ENCODE peak calls at places on chromosomes 3 and 15, in four cellular contexts. One of them, this sample, is unnamed.

GRCh38 chr3:160830792-160831191 is 74.8 kb downstream of the PPM1L start:
- DNase-seq in progenitor cell of endocrine pancreas: no peak
- DNase-seq in lower lobe of right lung: no peak
- DNase-seq in GM13977: no peak
- DNase-seq in this sample: no peak

GRCh38 chr3:65342084-65342683 is 654.4 kb upstream of the ADAMTS9 start:
- DNase-seq in lower lobe of right lung: peak; percentile 49
- DNase-seq in GM13977: no peak
- DNase-seq in progenitor cell of endocrine pancreas: peak; percentile 32
- DNase-seq in this sample: peak; percentile 44

GRCh38 chr3:141905129-141905528 is 28.7 kb downstream of the ATP1B3 start:
- DNase-seq in GM13977: no peak
- DNase-seq in progenitor cell of endocrine pancreas: no peak
- DNase-seq in lower lobe of right lung: no peak
- DNase-seq in this sample: no peak

GRCh38 chr15:59501531-59502113 is 63.6 kb downstream of the FAM81A start:
- DNase-seq in progenitor cell of endocrine pancreas: peak; percentile 23
- DNase-seq in GM13977: peak; percentile 64
- DNase-seq in lower lobe of right lung: no peak
- DNase-seq in this sample: peak; percentile 70

GRCh38 chr3:10554746-10555145 is 49.4 kb upstream of the ATP2B2 start:
- DNase-seq in GM13977: no peak
- DNase-seq in lower lobe of right lung: no peak
- DNase-seq in progenitor cell of endocrine pancreas: no peak
- DNase-seq in this sample: no peak

GRCh38 chr3:111796566-111796965 is 62.5 kb upstream of the PHLDB2 start:
- DNase-seq in GM13977: no peak
- DNase-seq in lower lobe of right lung: no peak
- DNase-seq in progenitor cell of endocrine pancreas: no peak
- DNase-seq in this sample: no peak

GRCh38 chr3:113746955-113747718 is at the start of gene ATP6V1A:
- DNase-seq in lower lobe of right lung: peak; percentile 81
- DNase-seq in GM13977: peak; percentile 86
- DNase-seq in progenitor cell of endocrine pancreas: peak; percentile 51
- DNase-seq in this sample: peak; percentile 83

GRCh38 chr3:23712656-23713559 is 92.8 kb upstream of the UBE2E1 start:
- DNase-seq in GM13977: no peak
- DNase-seq in lower lobe of right lung: no peak
- DNase-seq in progenitor cell of endocrine pancreas: no peak
- DNase-seq in this sample: no peak

GRCh38 chr3:146092230-146092629 is 68.8 kb downstream of the PLOD2 start:
- DNase-seq in lower lobe of right lung: no peak
- DNase-seq in GM13977: no peak
- DNase-seq in progenitor cell of endocrine pancreas: no peak
- DNase-seq in this sample: no peak

GRCh38 chr3:197368330-197368729 is 69.9 kb upstream of the DLG1 start:
- DNase-seq in progenitor cell of endocrine pancreas: no peak
- DNase-seq in GM13977: peak; percentile 2
- DNase-seq in lower lobe of right lung: no peak
- DNase-seq in this sample: no peak

GRCh38 chr3:182005683-182006082 is 294.0 kb downstream of the SOX2 start:
- DNase-seq in progenitor cell of endocrine pancreas: no peak
- DNase-seq in lower lobe of right lung: no peak
- DNase-seq in GM13977: no peak
- DNase-seq in this sample: no peak

GRCh38 chr15:67359431-67360082 is 105.0 kb downstream of the IQCH start:
- DNase-seq in progenitor cell of endocrine pancreas: no peak
- DNase-seq in GM13977: no peak
- DNase-seq in lower lobe of right lung: no peak
- DNase-seq in this sample: no peak

GRCh38 chr3:171995486-171995885 is 43.9 kb upstream of the FNDC3B start:
- DNase-seq in GM13977: no peak
- DNase-seq in lower lobe of right lung: no peak
- DNase-seq in progenitor cell of endocrine pancreas: no peak
- DNase-seq in this sample: no peak

GRCh38 chr3:67437789-67438188 is 216.6 kb downstream of the SUCLG2 start:
- DNase-seq in lower lobe of right lung: no peak
- DNase-seq in GM13977: no peak
- DNase-seq in progenitor cell of endocrine pancreas: no peak
- DNase-seq in this sample: no peak

GRCh38 chr3:197331131-197331530 is 32.7 kb upstream of the DLG1 start:
- DNase-seq in progenitor cell of endocrine pancreas: no peak
- DNase-seq in lower lobe of right lung: no peak
- DNase-seq in GM13977: no peak
- DNase-seq in this sample: no peak

GRCh38 chr3:117735481-117736101 is 1026.0 kb downstream of the TUSC7 start:
- DNase-seq in GM13977: no peak
- DNase-seq in progenitor cell of endocrine pancreas: no peak
- DNase-seq in lower lobe of right lung: no peak
- DNase-seq in this sample: no peak

GRCh38 chr15:99432271-99433025 is 133.3 kb upstream of the MEF2A start:
- DNase-seq in lower lobe of right lung: no peak
- DNase-seq in progenitor cell of endocrine pancreas: no peak
- DNase-seq in GM13977: no peak
- DNase-seq in this sample: no peak

GRCh38 chr3:65811050-65811766 is 227.5 kb downstream of the MAGI1 start:
- DNase-seq in progenitor cell of endocrine pancreas: no peak
- DNase-seq in GM13977: no peak
- DNase-seq in lower lobe of right lung: no peak
- DNase-seq in this sample: no peak

GRCh38 chr15:39770748-39771689 is 11.6 kb downstream of the FSIP1 start:
- DNase-seq in GM13977: no peak
- DNase-seq in lower lobe of right lung: no peak
- DNase-seq in progenitor cell of endocrine pancreas: no peak
- DNase-seq in this sample: no peak

GRCh38 chr3:99394831-99395733 is 243.3 kb upstream of the COL8A1 start:
- DNase-seq in progenitor cell of endocrine pancreas: no peak
- DNase-seq in lower lobe of right lung: no peak
- DNase-seq in GM13977: no peak
- DNase-seq in this sample: no peak

GRCh38 chr3:113532698-113533533 is 561 bp downstream of the SIDT1 start:
- DNase-seq in GM13977: peak; percentile 49
- DNase-seq in lower lobe of right lung: peak; percentile 50
- DNase-seq in progenitor cell of endocrine pancreas: peak; percentile 14
- DNase-seq in this sample: peak; percentile 41

GRCh38 chr15:33066584-33066983 is 127.9 kb downstream of the FMN1 start:
- DNase-seq in GM13977: no peak
- DNase-seq in progenitor cell of endocrine pancreas: no peak
- DNase-seq in lower lobe of right lung: no peak
- DNase-seq in this sample: no peak

GRCh38 chr3:159928692-159929091 is 59.9 kb upstream of the IL12A start:
- DNase-seq in progenitor cell of endocrine pancreas: no peak
- DNase-seq in GM13977: no peak
- DNase-seq in lower lobe of right lung: no peak
- DNase-seq in this sample: no peak

GRCh38 chr3:149128856-149129255 is 582 bp upstream of the HPS3 start:
- DNase-seq in GM13977: no peak
- DNase-seq in lower lobe of right lung: no peak
- DNase-seq in progenitor cell of endocrine pancreas: no peak
- DNase-seq in this sample: no peak

GRCh38 chr3:193346259-193346658 is 32.3 kb downstream of the ATP13A5 start:
- DNase-seq in progenitor cell of endocrine pancreas: no peak
- DNase-seq in lower lobe of right lung: no peak
- DNase-seq in GM13977: no peak
- DNase-seq in this sample: no peak

GRCh38 chr3:136818851-136819783 is at the start of gene SLC35G2:
- DNase-seq in GM13977: no peak
- DNase-seq in progenitor cell of endocrine pancreas: peak; percentile 45
- DNase-seq in lower lobe of right lung: peak; percentile 58
- DNase-seq in this sample: peak; percentile 53

GRCh38 chr15:50800715-50801114 is 35.2 kb upstream of the SPPL2A start:
- DNase-seq in GM13977: peak; percentile 22
- DNase-seq in progenitor cell of endocrine pancreas: no peak
- DNase-seq in lower lobe of right lung: no peak
- DNase-seq in this sample: peak; percentile 32

DNA sequence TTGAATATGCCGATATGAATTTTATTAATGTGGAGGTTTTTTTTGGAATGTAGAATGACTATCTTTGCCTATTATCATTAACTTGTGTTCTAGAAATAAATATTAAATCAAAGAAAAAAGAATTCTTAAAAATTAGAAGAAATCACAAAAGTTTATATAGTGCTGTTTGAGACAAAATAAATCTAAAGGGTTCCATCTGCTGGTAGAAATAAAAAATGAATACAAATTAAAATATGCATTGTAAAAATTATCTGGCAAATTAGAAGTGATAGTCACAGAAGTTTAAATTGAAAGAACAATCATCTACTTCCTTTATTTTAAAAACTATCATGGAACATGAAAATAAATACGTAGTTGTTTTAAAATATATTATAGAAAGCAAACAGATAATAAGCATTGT is 22.7 kb upstream of the ZBTB20 start:
- DNase-seq in lower lobe of right lung: no peak
- DNase-seq in progenitor cell of endocrine pancreas: no peak
- DNase-seq in GM13977: no peak
- DNase-seq in this sample: no peak
- TF ChIP-seq CTCF in lower lobe of right lung: peak; percentile 24
- TF ChIP-seq CTCF in progenitor cell of endocrine pancreas: peak; percentile 10
- TF ChIP-seq CTCF in GM13977: no peak
- TF ChIP-seq CTCF in this sample: no peak

GRCh38 chr3:84141571-84141970 is 817.2 kb upstream of the CADM2 start:
- DNase-seq in progenitor cell of endocrine pancreas: no peak
- DNase-seq in lower lobe of right lung: no peak
- DNase-seq in GM13977: no peak
- DNase-seq in this sample: no peak

DNA sequence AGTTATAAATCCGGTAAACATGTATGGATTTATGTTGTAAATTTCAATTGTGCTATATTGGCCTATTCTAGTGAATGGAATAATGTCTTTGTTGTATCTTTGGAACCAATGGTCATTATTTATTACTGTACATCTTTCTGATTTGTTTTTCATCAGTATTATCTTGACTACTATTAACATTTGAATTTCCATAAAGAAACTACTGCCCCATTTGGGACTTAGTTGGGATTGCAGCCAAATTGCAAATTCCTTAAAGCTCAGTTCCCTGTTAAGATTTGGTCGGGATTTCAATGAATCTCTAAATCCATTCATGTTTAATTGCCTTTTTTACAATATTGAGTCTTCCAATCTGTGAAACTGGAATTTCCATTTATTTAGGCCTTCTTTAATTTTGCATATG is 822.4 kb upstream of the CADM2 start:
- DNase-seq in lower lobe of right lung: no peak
- DNase-seq in GM13977: no peak
- DNase-seq in progenitor cell of endocrine pancreas: no peak
- DNase-seq in this sample: no peak
- TF ChIP-seq CTCF in lower lobe of right lung: no peak
- TF ChIP-seq CTCF in GM13977: no peak
- TF ChIP-seq CTCF in progenitor cell of endocrine pancreas: peak; percentile 34
- TF ChIP-seq CTCF in this sample: no peak

DNA sequence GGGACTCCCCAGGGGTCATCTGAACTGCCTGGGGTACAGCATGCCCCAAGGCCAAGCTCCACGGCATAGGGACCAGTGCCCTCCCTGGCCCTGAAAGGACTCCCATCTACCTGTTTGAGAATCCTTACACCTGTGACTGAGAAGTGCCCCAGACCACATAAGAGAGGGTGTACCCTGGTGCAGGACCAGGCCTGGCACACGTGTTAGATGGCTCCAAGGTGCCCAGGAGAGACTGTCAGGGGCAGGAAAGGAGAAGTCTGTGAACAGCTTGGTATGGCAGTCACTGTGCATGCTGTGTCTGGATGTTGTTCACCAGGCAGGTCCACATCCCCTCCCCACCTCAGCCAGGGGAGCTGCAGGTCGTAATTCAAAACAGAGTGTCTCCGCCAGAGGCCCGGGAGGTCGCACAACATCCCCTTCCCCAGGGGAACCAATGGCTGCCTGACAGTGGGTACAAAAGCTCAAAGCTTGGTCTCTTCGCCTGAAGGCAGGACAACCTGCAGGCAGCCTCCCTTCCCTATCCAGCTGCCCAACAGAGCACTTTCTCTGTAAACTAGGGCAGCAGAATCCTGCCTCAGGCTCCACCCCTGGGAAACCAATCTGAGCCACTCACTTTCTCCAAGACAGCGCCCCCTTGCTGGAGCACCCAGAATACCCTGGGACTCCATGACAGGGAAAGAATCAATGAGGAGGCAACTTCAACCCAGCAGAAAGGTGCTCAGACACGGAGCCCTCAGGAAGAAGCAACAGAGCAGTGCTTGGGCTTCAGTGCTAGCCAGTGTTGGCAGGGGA is 3.9 kb downstream of the NUP210 start:
- DNase-seq in lower lobe of right lung: no peak
- DNase-seq in progenitor cell of endocrine pancreas: no peak
- DNase-seq in GM13977: no peak
- DNase-seq in this sample: peak; percentile 24
- TF ChIP-seq CTCF in lower lobe of right lung: no peak
- TF ChIP-seq CTCF in progenitor cell of endocrine pancreas: peak; percentile 30
- TF ChIP-seq CTCF in GM13977: peak; percentile 32
- TF ChIP-seq CTCF in this sample: no peak

DNA sequence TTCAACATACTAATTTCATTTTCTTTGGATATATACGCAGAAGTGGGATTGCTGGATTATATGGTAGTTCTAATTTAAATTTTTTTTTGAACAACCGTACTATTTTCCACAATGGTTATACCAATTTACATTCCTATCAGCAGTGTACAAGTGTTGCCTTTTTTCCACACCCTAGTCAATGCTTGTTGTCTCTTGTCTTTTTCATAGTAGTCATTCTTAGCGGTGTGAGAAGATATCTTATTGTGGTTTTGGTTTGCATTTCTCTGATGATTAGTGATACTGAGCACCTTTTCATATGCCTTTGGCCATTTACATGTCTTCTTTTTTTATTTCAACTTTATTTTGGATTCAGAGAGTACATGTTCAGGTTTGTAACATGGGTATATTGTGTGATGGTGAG is 153.1 kb downstream of the IL5RA start:
- DNase-seq in GM13977: no peak
- DNase-seq in lower lobe of right lung: no peak
- DNase-seq in progenitor cell of endocrine pancreas: no peak
- DNase-seq in this sample: no peak
- TF ChIP-seq CTCF in GM13977: no peak
- TF ChIP-seq CTCF in lower lobe of right lung: no peak
- TF ChIP-seq CTCF in progenitor cell of endocrine pancreas: no peak
- TF ChIP-seq CTCF in this sample: no peak

GRCh38 chr3:40930131-40930538 is 269.2 kb upstream of the CTNNB1 start:
- DNase-seq in GM13977: no peak
- DNase-seq in progenitor cell of endocrine pancreas: no peak
- DNase-seq in lower lobe of right lung: peak; percentile 81
- DNase-seq in this sample: no peak
- TF ChIP-seq CTCF in GM13977: no peak
- TF ChIP-seq CTCF in progenitor cell of endocrine pancreas: no peak
- TF ChIP-seq CTCF in lower lobe of right lung: peak; percentile 16
- TF ChIP-seq CTCF in this sample: no peak

GRCh38 chr3:50146316-50146901 is 8.7 kb upstream of the SEMA3F start:
- DNase-seq in progenitor cell of endocrine pancreas: no peak
- DNase-seq in lower lobe of right lung: no peak
- DNase-seq in GM13977: no peak
- DNase-seq in this sample: no peak
- TF ChIP-seq CTCF in progenitor cell of endocrine pancreas: no peak
- TF ChIP-seq CTCF in lower lobe of right lung: no peak
- TF ChIP-seq CTCF in GM13977: no peak
- TF ChIP-seq CTCF in this sample: no peak

This sample was measured in GM13976.